ENCODE peak calls at places on chromosome 15, in four cellular contexts. One of them, this sample, is unnamed.

GRCh38 chr15:100947760-100948429 is 28.7 kb downstream of the LRRK1 start:
- DNase-seq in NCI-H345: no peak
- DNase-seq in GM23248: no peak
- DNase-seq in tibial nerve: no peak
- DNase-seq in this sample: no peak

GRCh38 chr15:37372064-37372463 is 271.7 kb upstream of the MEIS2 start:
- DNase-seq in NCI-H345: no peak
- DNase-seq in GM23248: no peak
- DNase-seq in tibial nerve: no peak
- DNase-seq in this sample: peak; percentile 72

GRCh38 chr15:25812073-25812472 is 51.1 kb downstream of the ATP10A start:
- DNase-seq in NCI-H345: no peak
- DNase-seq in GM23248: no peak
- DNase-seq in tibial nerve: no peak
- DNase-seq in this sample: no peak

GRCh38 chr15:62607643-62608042 is 434.9 kb upstream of the TPM1 start:
- DNase-seq in NCI-H345: no peak
- DNase-seq in GM23248: peak; percentile 87
- DNase-seq in tibial nerve: no peak
- DNase-seq in this sample: no peak

GRCh38 chr15:82018201-82018600 is 27.6 kb downstream of the MEX3B start:
- DNase-seq in NCI-H345: no peak
- DNase-seq in GM23248: no peak
- DNase-seq in tibial nerve: no peak
- DNase-seq in this sample: no peak

GRCh38 chr15:48456126-48456525 is 124.9 kb downstream of the DUT start:
- DNase-seq in NCI-H345: no peak
- DNase-seq in GM23248: peak; percentile 51
- DNase-seq in tibial nerve: no peak
- DNase-seq in this sample: no peak

GRCh38 chr15:64703632-64703959 is 71.8 kb downstream of the RBPMS2 start:
- DNase-seq in NCI-H345: no peak
- DNase-seq in GM23248: no peak
- DNase-seq in tibial nerve: no peak
- DNase-seq in this sample: no peak

GRCh38 chr15:90219421-90220141 is 14.2 kb downstream of the CIB1 start:
- DNase-seq in NCI-H345: no peak
- DNase-seq in GM23248: peak; percentile 53
- DNase-seq in tibial nerve: no peak
- DNase-seq in this sample: no peak

GRCh38 chr15:57551717-57552677 is 39.7 kb upstream of the MYZAP start:
- DNase-seq in NCI-H345: peak; percentile 3
- DNase-seq in GM23248: peak; percentile 81
- DNase-seq in tibial nerve: no peak
- DNase-seq in this sample: no peak

GRCh38 chr15:80750591-80750990 is 28.6 kb upstream of the CEMIP start:
- DNase-seq in NCI-H345: no peak
- DNase-seq in GM23248: no peak
- DNase-seq in tibial nerve: no peak
- DNase-seq in this sample: no peak

GRCh38 chr15:42193383-42193782 is 14.7 kb downstream of the VPS39 start:
- DNase-seq in NCI-H345: no peak
- DNase-seq in GM23248: no peak
- DNase-seq in tibial nerve: no peak
- DNase-seq in this sample: no peak

This sample was measured in head of caudate nucleus.